ENCODE peak calls at places on chromosomes 6 and 20, in six cellular contexts. D, W, K, U, Y and P are unnamed samples.
A peak's percentile ranks its signal among the peaks of the same experiment; 100 is the strongest.

GRCh38 chr6:28771401-28772267 is 152.2 kb downstream of the TRIM27 start:
- DNase-seq in U (no peak), Y (no peak), K (no peak), D (no peak), W (no peak), P (no peak)

GRCh38 chr6:17013701-17014100 is 88.1 kb upstream of the STMND1 start:
- DNase-seq in D (no peak), K (no peak), U (no peak), W (no peak), Y (no peak), P (no peak)

GRCh38 chr20:63320041-63320511 is 27.1 kb downstream of the COL20A1 start:
- DNase-seq in U (no peak), Y (no peak), W (no peak), K (peak; percentile 17), D (no peak), P (no peak)

GRCh38 chr6:116278853-116279231 is 888 bp downstream of the TSPYL1 start:
- DNase-seq in Y (no peak), W (peak; percentile 85), D (peak; percentile 80), U (peak; percentile 12), K (peak; percentile 79), P (peak; percentile 58)

GRCh38 chr20:11905460-11906150 is 12.1 kb upstream of the BTBD3 start:
- DNase-seq in U (peak; percentile 3), D (no peak), W (no peak), Y (no peak), K (no peak), P (no peak)

GRCh38 chr6:35687658-35688604 is 784 bp downstream of the FKBP5 start:
- DNase-seq in D (peak; percentile 73), W (peak; percentile 93), Y (peak; percentile 69), K (peak; percentile 63), U (peak; percentile 55), P (peak; percentile 44)

GRCh38 chr6:169967687-169968086 is 216.3 kb downstream of the ERMARD start:
- DNase-seq in Y (no peak), U (no peak), D (no peak), K (no peak), W (no peak), P (no peak)

GRCh38 chr20:44603327-44603726 is 20.9 kb downstream of the PKIG start:
- DNase-seq in Y (no peak), K (no peak), W (peak; percentile 29), U (no peak), D (no peak), P (no peak)

GRCh38 chr20:46227275-46227767 is 81.0 kb downstream of the CDH22 start:
- DNase-seq in Y (no peak), D (no peak), U (no peak), W (no peak), K (no peak), P (no peak)

GRCh38 chr20:41560971-41561370 is 57.2 kb downstream of the CHD6 start:
- DNase-seq in K (no peak), Y (no peak), W (no peak), D (no peak), U (no peak), P (no peak)

GRCh38 chr20:2751868-2752630 is 48.4 kb downstream of the CPXM1 start:
- DNase-seq in W (peak; percentile 83), D (no peak), U (peak; percentile 42), K (no peak), Y (peak; percentile 43), P (peak; percentile 52)

GRCh38 chr6:111564482-111564945 is 41.2 kb downstream of the TRAF3IP2 start:
- DNase-seq in D (peak; percentile 43), U (no peak), W (no peak), Y (no peak), K (peak; percentile 75), P (peak; percentile 71)

GRCh38 chr20:18436847-18437246 is 30.0 kb downstream of the DZANK1 start:
- DNase-seq in Y (no peak), U (no peak), W (no peak), D (no peak), K (no peak), P (no peak)

GRCh38 chr6:7899046-7899888 is 11.3 kb downstream of the TXNDC5 start:
- DNase-seq in Y (no peak), U (peak; percentile 35), D (no peak), K (no peak), W (no peak), P (no peak)

GRCh38 chr6:108106261-108106660 is 31.7 kb upstream of the OSTM1 start:
- DNase-seq in Y (no peak), D (no peak), U (no peak), W (no peak), K (no peak), P (no peak)

GRCh38 chr6:135600931-135601330 is 103.4 kb upstream of the AHI1 start:
- DNase-seq in K (no peak), Y (no peak), U (no peak), W (no peak), D (no peak), P (no peak)

DNA sequence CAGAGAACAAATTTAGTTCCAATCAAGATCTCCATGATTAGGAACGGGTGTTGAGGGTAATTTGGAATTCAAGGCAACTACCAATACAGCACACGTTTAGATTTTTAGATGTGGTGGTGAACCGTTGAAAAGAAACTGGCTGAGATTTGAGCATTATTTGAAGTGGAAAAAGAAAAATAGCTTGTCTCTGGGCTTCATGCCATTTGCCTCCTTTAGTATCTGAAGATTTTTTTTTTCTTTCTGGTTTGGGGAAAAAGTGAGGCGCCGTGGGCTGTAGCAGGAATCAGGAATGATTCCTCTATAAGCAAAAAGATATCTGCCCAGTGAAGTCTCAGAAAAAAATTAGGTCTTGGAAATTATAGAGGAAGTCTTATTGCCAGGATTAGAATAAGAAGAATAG is 88.5 kb downstream of the RPS12 start:
- DNase-seq in D (no peak), K (no peak), U (no peak), W (no peak), Y (no peak), P (no peak)
- H3K4me3 ChIP-seq in D (no peak overlapping the region), K (no peak overlapping the region), U (no peak overlapping the region), W (no peak overlapping the region), Y (no peak overlapping the region), P (no peak overlapping the region)

DNA sequence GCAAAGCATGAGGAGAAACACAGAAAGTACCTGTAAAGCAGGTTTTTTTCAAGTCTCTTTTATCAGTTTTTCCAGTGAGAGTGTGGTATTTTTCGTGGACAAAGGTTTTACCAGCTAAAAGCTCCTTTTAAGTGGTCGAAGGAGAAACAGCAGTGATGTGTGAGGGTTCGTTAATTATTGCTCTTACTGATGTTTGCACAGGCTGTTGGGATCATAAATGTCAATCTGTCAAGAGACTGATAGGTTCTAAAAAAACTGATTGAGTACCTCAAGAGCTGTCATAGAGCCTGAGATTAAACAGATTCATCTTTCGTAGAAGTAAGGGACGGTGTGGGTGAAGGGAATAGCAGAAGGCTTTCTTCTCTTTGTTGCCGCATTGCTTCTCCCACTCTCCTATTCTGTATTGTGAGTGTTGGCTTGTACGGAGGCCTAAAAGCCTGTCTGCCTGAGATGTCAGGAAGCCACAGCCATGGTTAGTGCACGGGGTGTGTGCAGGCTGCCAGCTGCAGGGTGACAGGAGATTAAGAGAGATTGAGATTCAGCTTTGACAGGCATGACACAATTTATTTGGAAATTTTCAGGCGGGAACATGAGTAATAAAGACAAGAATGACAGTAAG is 291.0 kb downstream of the ZFAND3 start:
- DNase-seq in K (peak; percentile 37), Y (no peak), W (no peak), D (no peak), U (no peak), P (peak; percentile 18)
- TF ChIP-seq CTCF in K (no peak), Y (no peak), W (no peak), D (no peak), U (no peak), P (no peak)

DNA sequence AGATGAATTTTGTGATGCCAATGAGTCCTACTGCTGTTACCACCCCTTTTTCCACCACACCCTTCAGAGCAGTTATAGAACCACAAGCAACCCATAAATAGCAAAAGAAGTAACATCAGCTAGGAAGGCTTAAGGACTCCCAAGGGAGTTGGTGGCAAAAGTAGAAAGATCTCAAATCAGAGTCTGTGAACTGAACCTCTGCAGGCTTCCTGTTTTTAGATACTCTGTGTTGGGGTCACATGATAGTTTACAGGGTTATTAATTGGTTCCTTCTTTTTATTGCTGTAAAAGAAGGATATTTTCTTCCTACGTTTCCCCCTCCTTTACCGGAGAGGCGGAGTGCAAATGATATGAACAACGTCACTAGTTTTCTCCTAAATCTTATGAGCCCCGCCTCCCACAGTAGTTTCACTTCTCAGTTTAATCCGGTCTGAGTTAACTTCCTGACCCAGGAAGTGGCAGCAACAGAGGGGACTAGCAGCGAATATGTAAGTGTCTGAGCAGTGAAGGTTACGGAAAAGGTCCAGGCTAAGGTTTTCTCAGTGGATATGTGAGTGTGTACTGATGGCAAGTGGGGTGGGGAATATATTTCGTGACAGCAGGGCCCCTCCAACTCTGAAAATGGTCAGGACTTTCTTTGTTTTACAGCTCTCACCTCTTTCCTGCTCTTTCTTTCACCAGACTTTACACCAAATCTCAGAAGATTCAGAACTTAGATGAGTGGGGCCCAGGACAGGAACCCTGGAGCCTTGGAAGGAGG is at the start of gene TRIM38:
- DNase-seq in Y (peak; percentile 80), U (peak; percentile 67), D (peak; percentile 86), K (peak; percentile 74), W (no peak), P (peak; percentile 67)
- TF ChIP-seq POLR2A in Y (no peak), U (peak; percentile 31), D (peak; percentile 25), K (no peak), W (peak; percentile 89), P (peak; percentile 88)

GRCh38 chr6:118656822-118657451 is 5.5 kb upstream of the CEP85L start:
- DNase-seq in D (no peak), W (no peak), K (no peak), U (no peak), Y (no peak), P (no peak)
- H3K4me3 ChIP-seq in D (no peak overlapping the region), W (no peak overlapping the region), K (no peak overlapping the region), U (no peak overlapping the region), Y (no peak overlapping the region), P (no peak overlapping the region)

DNA sequence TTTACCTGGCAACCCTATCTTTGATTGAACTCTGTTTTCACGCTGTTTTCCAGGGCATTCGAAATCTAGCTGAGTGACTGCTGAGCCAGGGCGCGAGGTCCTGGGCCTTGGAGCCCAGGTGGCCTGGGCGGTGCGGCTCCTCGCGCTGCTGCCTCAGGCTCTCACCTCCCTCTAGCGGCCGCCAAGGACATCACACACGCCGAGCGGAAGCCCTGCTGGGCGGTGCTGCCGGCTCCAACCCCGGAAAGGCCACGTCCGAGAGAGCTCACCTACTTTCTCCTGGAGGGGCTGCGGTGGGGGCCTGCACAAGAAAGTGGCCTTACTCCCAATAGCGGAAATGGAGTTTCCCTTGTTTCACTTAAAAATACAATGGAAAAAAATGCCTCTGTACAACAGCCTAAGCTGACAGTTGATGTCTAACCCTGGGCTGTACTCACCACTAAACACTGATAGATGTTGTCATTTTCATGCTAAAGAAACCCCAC is 77.7 kb downstream of the ELOVL4 start:
- DNase-seq in D (peak; percentile 88), Y (peak; percentile 87), U (peak; percentile 72), K (peak; percentile 79), W (peak; percentile 96), P (peak; percentile 72)
- TF ChIP-seq CTCF in D (peak; percentile 79), Y (no peak), U (peak; percentile 51), K (peak; percentile 88), W (peak; percentile 87), P (peak; percentile 81)

DNA sequence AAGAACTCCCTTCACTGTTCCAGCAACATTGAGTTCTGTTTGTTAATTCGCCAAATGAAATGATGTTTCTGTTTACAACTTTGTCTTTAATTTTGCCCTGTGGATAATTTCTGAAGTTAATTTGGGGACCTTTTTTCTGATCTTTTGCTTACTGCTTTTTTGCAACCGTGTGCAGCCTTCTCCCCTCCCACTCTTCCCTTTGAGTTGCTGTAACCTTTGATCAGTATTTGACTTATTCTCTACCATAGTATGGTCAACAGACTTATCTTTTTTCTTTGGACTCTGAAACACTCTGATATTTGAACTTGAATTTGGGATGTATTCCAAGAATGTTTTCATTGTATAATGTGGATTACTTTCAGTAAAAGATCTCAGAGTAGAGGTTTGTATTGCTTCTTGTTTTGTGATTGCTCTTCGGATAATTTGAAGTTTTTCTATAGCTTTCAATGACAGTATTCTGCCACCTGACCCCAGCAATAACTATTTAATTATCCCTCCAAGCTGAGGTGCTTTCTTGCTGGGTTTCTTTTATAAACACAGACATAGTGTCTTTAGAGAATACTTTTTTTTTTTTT is 46.2 kb downstream of the LRRN4 start:
- DNase-seq in Y (no peak), K (no peak), W (no peak), D (no peak), U (no peak), P (no peak)
- TF ChIP-seq POLR2A in Y (no peak), K (no peak), W (no peak), D (no peak), U (no peak), P (no peak)